ENCODE peak calls at places on chromosomes 13 and 19, in five cellular contexts. P, T, Q, S and O are unnamed samples.

GRCh38 chr19:12956446-12957388 is at the start of gene GADD45GIP1:
- DNase-seq in T (peak), P (peak), S (peak), Q (peak), O (no peak)

GRCh38 chr19:39296906-39297305 is 699 bp downstream of the IFNL1 start:
- DNase-seq in Q (no peak), P (no peak), S (no peak), T (no peak), O (no peak)

GRCh38 chr13:95099541-95099940 is 201.7 kb downstream of the ABCC4 start:
- DNase-seq in T (peak), S (no peak), Q (no peak), P (peak), O (no peak)

GRCh38 chr19:55113570-55114039 is 3.8 kb downstream of the PPP1R12C start:
- DNase-seq in Q (peak), P (peak), T (peak), S (no peak), O (peak)

GRCh38 chr13:44451109-44451508 is 77.5 kb downstream of the SERP2 start:
- DNase-seq in S (no peak), Q (no peak), T (no peak), P (no peak), O (no peak)

GRCh38 chr19:8445488-8446001 is 770 bp downstream of the HNRNPM start:
- DNase-seq in P (peak), T (no peak), S (peak), Q (no peak), O (no peak)

GRCh38 chr19:42280761-42281174 is 11.7 kb downstream of the CIC start:
- DNase-seq in S (peak), P (no peak), T (peak), Q (no peak), O (no peak)

GRCh38 chr19:10368101-10368803 is 12.1 kb downstream of the TYK2 start:
- DNase-seq in T (no peak), S (no peak), P (peak), Q (no peak), O (no peak)

GRCh38 chr19:589693-590395 is at the start of gene HCN2:
- DNase-seq in Q (no peak), P (no peak), T (no peak), S (no peak), O (no peak)

GRCh38 chr19:13396256-13397080 is 109.8 kb downstream of the CACNA1A start:
- DNase-seq in S (no peak), T (peak), P (peak), Q (peak), O (peak)

GRCh38 chr13:21399741-21400140 is 59.4 kb downstream of the ZDHHC20 start:
- DNase-seq in S (no peak), Q (no peak), P (peak), T (no peak), O (no peak)

GRCh38 chr13:30303269-30303668 is 4.1 kb downstream of the KATNAL1 start:
- DNase-seq in T (no peak), Q (no peak), S (no peak), P (peak), O (no peak)

GRCh38 chr19:53612762-53613526 is 18.9 kb upstream of the DPRX start:
- DNase-seq in S (no peak), Q (no peak), P (no peak), T (no peak), O (no peak)

GRCh38 chr13:48448285-48448962 is 35.5 kb upstream of the LPAR6 start:
- DNase-seq in Q (no peak), P (peak), S (no peak), T (no peak), O (no peak)

GRCh38 chr19:6564393-6564792 is 26.6 kb downstream of the CD70 start:
- DNase-seq in T (peak), S (no peak), Q (no peak), P (no peak), O (no peak)

GRCh38 chr19:34291235-34291634 is 36.9 kb downstream of the GARRE1 start:
- DNase-seq in P (no peak), S (no peak), T (no peak), Q (no peak), O (no peak)

GRCh38 chr19:16566161-16566560 is 6.1 kb downstream of the SLC35E1 start:
- DNase-seq in S (peak), T (no peak), P (no peak), Q (no peak), O (no peak)

GRCh38 chr19:41869374-41869955 is 7.6 kb upstream of the CD79A start:
- DNase-seq in Q (no peak), P (no peak), S (no peak), T (no peak), O (no peak)

GRCh38 chr19:44720945-44721344 is 22.0 kb downstream of the CEACAM16 start:
- DNase-seq in P (no peak), Q (no peak), T (peak), S (no peak), O (no peak)

GRCh38 chr13:93080587-93080986 is 146.0 kb upstream of the GPC6 start:
- DNase-seq in T (no peak), P (peak), Q (no peak), S (no peak), O (no peak)

GRCh38 chr13:35475960-35476943 is at the start of gene MAB21L1:
- DNase-seq in T (peak), P (peak), Q (peak), S (no peak), O (no peak)

GRCh38 chr19:55118401-55118991 is 1.1 kb upstream of the PPP1R12C start:
- DNase-seq in S (no peak), P (no peak), T (peak), Q (no peak), O (no peak)

GRCh38 chr19:33821871-33822270 is 25.2 kb downstream of the KCTD15 start:
- DNase-seq in S (no peak), P (no peak), Q (no peak), T (no peak), O (no peak)